ENCODE peak calls at places on chromosomes 2 and 18, in four cellular contexts. C, R, B and E are unnamed samples.

GRCh38 chr18:2293109-2293839 is 278.0 kb downstream of the METTL4 start:
- DNase-seq in C (no peak), B (no peak), R (no peak), E (no peak)

GRCh38 chr2:151171186-151171585 is 90.5 kb downstream of the RBM43 start:
- DNase-seq in B (no peak), R (no peak), C (no peak), E (no peak)

GRCh38 chr2:190407662-190408537 is at the start of gene MFSD6:
- DNase-seq in B (no peak), R (peak; percentile 88), C (peak; percentile 78), E (peak; percentile 73)

GRCh38 chr2:173934895-173935294 is 30.3 kb downstream of the SP3 start:
- DNase-seq in C (no peak), B (no peak), R (no peak), E (no peak)

GRCh38 chr2:127182626-127183458 is 37.3 kb downstream of the CYP27C1 start:
- DNase-seq in C (no peak), R (no peak), B (no peak), E (no peak)

GRCh38 chr2:217797661-217798069 is 205.1 kb downstream of the TNS1 start:
- DNase-seq in R (no peak), B (peak; percentile 69), C (no peak), E (peak; percentile 73)

GRCh38 chr18:9454061-9454703 is 21.1 kb upstream of the RALBP1 start:
- DNase-seq in R (no peak), B (peak; percentile 86), C (no peak), E (no peak)

GRCh38 chr2:223082701-223083100 is 30.7 kb downstream of the KCNE4 start:
- DNase-seq in B (no peak), C (no peak), R (no peak), E (no peak)

GRCh38 chr2:71601136-71602114 is 148.1 kb downstream of the DYSF start:
- DNase-seq in R (no peak), B (no peak), C (no peak), E (peak; percentile 17)

GRCh38 chr2:211396815-211397214 is 840.4 kb downstream of the CPS1 start:
- DNase-seq in C (no peak), B (no peak), R (no peak), E (no peak)

GRCh38 chr2:222248818-222249217 is 50.0 kb downstream of the PAX3 start:
- DNase-seq in B (no peak), C (no peak), R (no peak), E (no peak)

GRCh38 chr2:295081-295480 is 7.2 kb upstream of the ALKAL2 start:
- DNase-seq in C (no peak), B (no peak), R (no peak), E (no peak)

GRCh38 chr18:63016270-63016669 is 300.9 kb downstream of the PHLPP1 start:
- DNase-seq in B (peak; percentile 52), C (peak; percentile 48), R (no peak), E (no peak)

GRCh38 chr2:49840428-49840975 is 686.2 kb upstream of the FSHR start:
- DNase-seq in C (no peak), R (no peak), B (no peak), E (no peak)

GRCh38 chr18:29156531-29156930 is 979.6 kb upstream of the CDH2 start:
- DNase-seq in B (no peak), R (no peak), C (no peak), E (no peak)

GRCh38 chr2:239212553-239213419 is 188.0 kb downstream of the HDAC4 start:
- DNase-seq in B (no peak), C (no peak), R (no peak), E (no peak)

GRCh38 chr2:39549718-39550464 is 112.8 kb upstream of the MAP4K3 start:
- DNase-seq in R (no peak), B (no peak), C (no peak), E (no peak)

GRCh38 chr2:241183221-241183620 is 5.3 kb upstream of the ANO7 start:
- DNase-seq in R (no peak), B (no peak), C (no peak), E (no peak)

GRCh38 chr18:10318686-10318960 is 135.8 kb upstream of the APCDD1 start:
- DNase-seq in C (no peak), R (no peak), B (no peak), E (no peak)

GRCh38 chr2:121886059-121886458 is 130.6 kb downstream of the TSN start:
- DNase-seq in B (no peak), C (no peak), R (no peak), E (no peak)

GRCh38 chr2:54065411-54065810 is 50.0 kb upstream of the ACYP2 start:
- DNase-seq in C (no peak), B (peak; percentile 77), R (no peak), E (no peak)

GRCh38 chr2:174570325-174570958 is 27.2 kb downstream of the WIPF1 start:
- DNase-seq in C (no peak), B (no peak), R (no peak), E (no peak)